ENCODE peak calls at places on chromosomes 6 and 20, in six cellular contexts. One of them, this sample, is unnamed. For H3K36me3 and H3K27me3, the result is how much of the 10 kb centered on the place peaks cover.

GRCh38 chr6:91634791-91635190 is 1047.9 kb upstream of the MAP3K7 start:
- DNase-seq in naive thymus-derived CD4-positive, alpha-beta T cell: no peak
- DNase-seq in breast epithelium: no peak
- DNase-seq in tibial artery: no peak
- DNase-seq in NT2/D1: no peak
- DNase-seq in Panc1: no peak
- DNase-seq in this sample: no peak

GRCh38 chr6:114648847-114649246 is 306.0 kb upstream of the HS3ST5 start:
- DNase-seq in naive thymus-derived CD4-positive, alpha-beta T cell: no peak
- DNase-seq in breast epithelium: no peak
- DNase-seq in tibial artery: no peak
- DNase-seq in NT2/D1: no peak
- DNase-seq in Panc1: no peak
- DNase-seq in this sample: no peak

GRCh38 chr20:59153832-59154231 is 9.8 kb upstream of the ZNF831 start:
- DNase-seq in naive thymus-derived CD4-positive, alpha-beta T cell: no peak
- DNase-seq in breast epithelium: no peak
- DNase-seq in tibial artery: no peak
- DNase-seq in NT2/D1: no peak
- DNase-seq in Panc1: no peak
- DNase-seq in this sample: no peak

GRCh38 chr6:148819852-148820251 is 73.0 kb downstream of the UST start:
- DNase-seq in naive thymus-derived CD4-positive, alpha-beta T cell: no peak
- DNase-seq in breast epithelium: no peak
- DNase-seq in tibial artery: no peak
- DNase-seq in NT2/D1: no peak
- DNase-seq in Panc1: no peak
- DNase-seq in this sample: no peak

GRCh38 chr6:43630980-43631619 is 2.0 kb upstream of the GTPBP2 start:
- DNase-seq in naive thymus-derived CD4-positive, alpha-beta T cell: no peak
- DNase-seq in breast epithelium: no peak
- DNase-seq in tibial artery: no peak
- DNase-seq in NT2/D1: no peak
- DNase-seq in Panc1: no peak
- DNase-seq in this sample: no peak

GRCh38 chr6:37503486-37503980 is 3.8 kb upstream of the CCDC167 start:
- DNase-seq in naive thymus-derived CD4-positive, alpha-beta T cell: peak
- DNase-seq in breast epithelium: no peak
- DNase-seq in tibial artery: no peak
- DNase-seq in NT2/D1: no peak
- DNase-seq in Panc1: no peak
- DNase-seq in this sample: no peak

GRCh38 chr20:23536601-23537000 is 31.7 kb downstream of the CST9L start:
- DNase-seq in naive thymus-derived CD4-positive, alpha-beta T cell: no peak
- DNase-seq in breast epithelium: no peak
- DNase-seq in tibial artery: no peak
- DNase-seq in NT2/D1: no peak
- DNase-seq in Panc1: no peak
- DNase-seq in this sample: no peak

GRCh38 chr6:115360602-115361325 is 699.9 kb downstream of the FRK start:
- DNase-seq in naive thymus-derived CD4-positive, alpha-beta T cell: no peak
- DNase-seq in breast epithelium: no peak
- DNase-seq in tibial artery: no peak
- DNase-seq in NT2/D1: no peak
- DNase-seq in Panc1: no peak
- DNase-seq in this sample: no peak

GRCh38 chr6:23503173-23503572 is 622.8 kb upstream of the NRSN1 start:
- DNase-seq in naive thymus-derived CD4-positive, alpha-beta T cell: no peak
- DNase-seq in breast epithelium: no peak
- DNase-seq in tibial artery: no peak
- DNase-seq in NT2/D1: no peak
- DNase-seq in Panc1: no peak
- DNase-seq in this sample: no peak

GRCh38 chr6:43405354-43405753 is 22.0 kb upstream of the ABCC10 start:
- DNase-seq in naive thymus-derived CD4-positive, alpha-beta T cell: no peak
- DNase-seq in breast epithelium: no peak
- DNase-seq in tibial artery: no peak
- DNase-seq in NT2/D1: no peak
- DNase-seq in Panc1: no peak
- DNase-seq in this sample: no peak

GRCh38 chr6:8131265-8131897 is 29.0 kb upstream of the EEF1E1 start:
- DNase-seq in naive thymus-derived CD4-positive, alpha-beta T cell: peak
- DNase-seq in breast epithelium: no peak
- DNase-seq in tibial artery: no peak
- DNase-seq in NT2/D1: peak
- DNase-seq in Panc1: no peak
- DNase-seq in this sample: no peak

GRCh38 chr6:84177253-84177652 is 50.2 kb downstream of the CEP162 start:
- DNase-seq in naive thymus-derived CD4-positive, alpha-beta T cell: no peak
- DNase-seq in breast epithelium: no peak
- DNase-seq in tibial artery: no peak
- DNase-seq in NT2/D1: no peak
- DNase-seq in Panc1: no peak
- DNase-seq in this sample: no peak

GRCh38 chr20:54025166-54025835 is 45.1 kb downstream of the BCAS1 start:
- DNase-seq in naive thymus-derived CD4-positive, alpha-beta T cell: no peak
- DNase-seq in breast epithelium: no peak
- DNase-seq in tibial artery: no peak
- DNase-seq in NT2/D1: peak
- DNase-seq in Panc1: no peak
- DNase-seq in this sample: no peak

GRCh38 chr20:61724376-61724775 is 341.3 kb downstream of the TAF4 start:
- DNase-seq in naive thymus-derived CD4-positive, alpha-beta T cell: no peak
- DNase-seq in breast epithelium: no peak
- DNase-seq in tibial artery: no peak
- DNase-seq in NT2/D1: peak
- DNase-seq in Panc1: no peak
- DNase-seq in this sample: no peak

GRCh38 chr6:168574699-168575195 is 133.8 kb downstream of the SMOC2 start:
- DNase-seq in naive thymus-derived CD4-positive, alpha-beta T cell: no peak
- DNase-seq in breast epithelium: peak
- DNase-seq in tibial artery: peak
- DNase-seq in NT2/D1: peak
- DNase-seq in Panc1: no peak
- DNase-seq in this sample: peak

GRCh38 chr20:56465997-56466396 is 2.4 kb upstream of the RTF2 start:
- DNase-seq in naive thymus-derived CD4-positive, alpha-beta T cell: no peak
- DNase-seq in breast epithelium: no peak
- DNase-seq in tibial artery: no peak
- DNase-seq in NT2/D1: no peak
- DNase-seq in Panc1: no peak
- DNase-seq in this sample: no peak

GRCh38 chr20:53668981-53669380 is 75.3 kb upstream of the ZNF217 start:
- DNase-seq in naive thymus-derived CD4-positive, alpha-beta T cell: no peak
- DNase-seq in breast epithelium: no peak
- DNase-seq in tibial artery: no peak
- DNase-seq in NT2/D1: no peak
- DNase-seq in Panc1: no peak
- DNase-seq in this sample: no peak

GRCh38 chr6:44800171-44800671 is 412.7 kb downstream of the CDC5L start:
- DNase-seq in naive thymus-derived CD4-positive, alpha-beta T cell: no peak
- DNase-seq in breast epithelium: peak
- DNase-seq in tibial artery: no peak
- DNase-seq in NT2/D1: no peak
- DNase-seq in Panc1: no peak
- DNase-seq in this sample: no peak

GRCh38 chr20:37389241-37389747 is 43.4 kb downstream of the SRC start:
- DNase-seq in naive thymus-derived CD4-positive, alpha-beta T cell: no peak
- DNase-seq in breast epithelium: no peak
- DNase-seq in tibial artery: peak
- DNase-seq in NT2/D1: no peak
- DNase-seq in Panc1: no peak
- DNase-seq in this sample: no peak
- H3K36me3 ChIP-seq in naive thymus-derived CD4-positive, alpha-beta T cell: under half
- H3K36me3 ChIP-seq in breast epithelium: under half
- H3K36me3 ChIP-seq in tibial artery: half or more
- H3K36me3 ChIP-seq in NT2/D1: half or more
- H3K36me3 ChIP-seq in Panc1: under half
- H3K36me3 ChIP-seq in this sample: under half

GRCh38 chr6:10421508-10422281 is 6.8 kb upstream of the TFAP2A start:
- DNase-seq in naive thymus-derived CD4-positive, alpha-beta T cell: no peak
- DNase-seq in breast epithelium: no peak
- DNase-seq in tibial artery: no peak
- DNase-seq in NT2/D1: no peak
- DNase-seq in Panc1: no peak
- DNase-seq in this sample: no peak

GRCh38 chr6:10425973-10426780 is 11.3 kb upstream of the TFAP2A start:
- DNase-seq in naive thymus-derived CD4-positive, alpha-beta T cell: no peak
- DNase-seq in breast epithelium: no peak
- DNase-seq in tibial artery: no peak
- DNase-seq in NT2/D1: no peak
- DNase-seq in Panc1: no peak
- DNase-seq in this sample: no peak

GRCh38 chr6:10422282-10423034 is 7.6 kb upstream of the TFAP2A start:
- DNase-seq in naive thymus-derived CD4-positive, alpha-beta T cell: no peak
- DNase-seq in breast epithelium: no peak
- DNase-seq in tibial artery: no peak
- DNase-seq in NT2/D1: no peak
- DNase-seq in Panc1: no peak
- DNase-seq in this sample: no peak

GRCh38 chr6:10425177-10425972 is 10.5 kb upstream of the TFAP2A start:
- DNase-seq in naive thymus-derived CD4-positive, alpha-beta T cell: no peak
- DNase-seq in breast epithelium: no peak
- DNase-seq in tibial artery: no peak
- DNase-seq in NT2/D1: no peak
- DNase-seq in Panc1: no peak
- DNase-seq in this sample: no peak

DNA sequence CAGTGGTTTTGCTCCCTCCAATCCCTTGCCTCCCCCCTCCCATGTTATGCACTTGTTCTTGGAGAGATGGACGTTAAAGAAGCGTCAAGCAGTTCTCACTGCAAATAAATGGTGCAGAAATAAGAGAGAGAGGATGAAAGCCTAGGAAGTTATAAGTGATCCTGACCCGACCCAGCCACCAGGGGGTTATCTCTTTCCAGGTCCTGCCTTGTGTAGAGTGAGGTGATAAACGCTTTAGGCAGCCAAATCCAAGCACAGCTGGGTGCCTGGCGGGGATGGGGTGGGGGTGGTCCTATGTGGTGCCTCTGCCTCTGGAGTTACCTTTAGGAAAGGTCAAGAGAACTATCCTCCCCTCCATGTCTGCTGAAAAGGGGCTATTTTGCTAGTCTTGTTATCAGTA is 9.1 kb upstream of the TFAP2A start:
- DNase-seq in naive thymus-derived CD4-positive, alpha-beta T cell: no peak
- DNase-seq in breast epithelium: no peak
- DNase-seq in tibial artery: no peak
- DNase-seq in NT2/D1: no peak
- DNase-seq in Panc1: no peak
- DNase-seq in this sample: no peak
- H3K27me3 ChIP-seq in naive thymus-derived CD4-positive, alpha-beta T cell: under half
- H3K27me3 ChIP-seq in breast epithelium: under half
- H3K27me3 ChIP-seq in tibial artery: half or more
- H3K27me3 ChIP-seq in NT2/D1: half or more
- H3K27me3 ChIP-seq in Panc1: under half
- H3K27me3 ChIP-seq in this sample: under half

DNA sequence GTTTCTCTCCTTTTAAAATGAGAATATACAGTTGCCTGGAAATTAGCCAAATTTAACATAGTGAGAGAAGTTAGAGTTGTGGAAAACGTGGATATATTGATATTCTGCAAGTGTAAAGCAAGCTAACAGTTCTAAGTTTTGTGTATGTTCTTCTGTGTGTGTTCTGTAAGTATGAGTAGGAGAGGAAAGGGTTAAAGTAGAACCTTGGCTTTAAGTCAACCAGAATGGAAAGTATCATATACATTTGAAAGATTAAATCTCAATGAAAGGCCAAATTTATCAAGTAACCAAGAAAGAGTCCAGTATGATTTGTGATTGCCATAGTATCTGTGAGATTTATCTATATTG is 30.0 kb upstream of the BAG2 start:
- DNase-seq in naive thymus-derived CD4-positive, alpha-beta T cell: no peak
- DNase-seq in breast epithelium: no peak
- DNase-seq in tibial artery: no peak
- DNase-seq in NT2/D1: no peak
- DNase-seq in Panc1: no peak
- DNase-seq in this sample: no peak
- H3K36me3 ChIP-seq in naive thymus-derived CD4-positive, alpha-beta T cell: under half
- H3K36me3 ChIP-seq in breast epithelium: under half
- H3K36me3 ChIP-seq in tibial artery: under half
- H3K36me3 ChIP-seq in NT2/D1: under half
- H3K36me3 ChIP-seq in Panc1: under half
- H3K36me3 ChIP-seq in this sample: under half

DNA sequence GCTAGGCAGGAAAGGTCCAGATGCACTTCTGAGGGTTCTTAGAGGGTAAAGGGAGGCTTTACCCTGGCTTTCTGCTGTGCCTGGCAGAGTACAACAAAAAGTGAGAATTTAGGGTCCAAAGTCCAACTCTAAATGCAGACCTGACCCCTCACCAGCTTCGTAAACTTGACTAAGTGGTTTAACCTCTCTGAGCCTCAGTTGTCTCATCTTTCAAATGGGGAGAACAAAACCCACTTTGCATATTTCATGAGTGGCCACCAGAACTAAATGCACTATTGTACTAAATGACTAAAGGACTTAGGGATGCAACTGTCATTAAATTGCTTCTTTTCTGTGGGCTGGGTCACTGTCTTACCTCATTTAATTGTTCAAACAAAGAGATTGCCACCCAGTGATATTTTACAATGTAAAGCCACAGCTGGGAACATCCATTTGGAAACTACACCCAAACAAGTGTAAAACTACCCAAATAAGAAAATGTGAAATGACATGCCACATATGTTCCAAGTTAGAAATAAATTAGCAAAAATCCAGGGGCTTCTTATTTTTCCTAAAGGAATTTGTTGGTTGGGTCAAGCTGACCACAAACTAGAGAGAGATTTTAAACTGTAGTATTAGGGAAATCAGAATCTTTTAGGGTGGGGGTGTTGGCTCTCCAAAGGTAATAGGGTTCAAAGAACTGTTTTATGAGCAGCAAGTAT is 48.3 kb upstream of the RIN2 start:
- DNase-seq in naive thymus-derived CD4-positive, alpha-beta T cell: no peak
- DNase-seq in breast epithelium: no peak
- DNase-seq in tibial artery: no peak
- DNase-seq in NT2/D1: no peak
- DNase-seq in Panc1: no peak
- DNase-seq in this sample: no peak
- H3K27me3 ChIP-seq in naive thymus-derived CD4-positive, alpha-beta T cell: under half
- H3K27me3 ChIP-seq in breast epithelium: under half
- H3K27me3 ChIP-seq in tibial artery: under half
- H3K27me3 ChIP-seq in NT2/D1: under half
- H3K27me3 ChIP-seq in Panc1: under half
- H3K27me3 ChIP-seq in this sample: under half

GRCh38 chr20:51757226-51757625 is 11.0 kb downstream of the ATP9A start:
- DNase-seq in naive thymus-derived CD4-positive, alpha-beta T cell: no peak
- DNase-seq in breast epithelium: no peak
- DNase-seq in tibial artery: no peak
- DNase-seq in NT2/D1: no peak
- DNase-seq in Panc1: no peak
- DNase-seq in this sample: no peak
- H3K36me3 ChIP-seq in naive thymus-derived CD4-positive, alpha-beta T cell: under half
- H3K36me3 ChIP-seq in breast epithelium: under half
- H3K36me3 ChIP-seq in tibial artery: under half
- H3K36me3 ChIP-seq in NT2/D1: under half
- H3K36me3 ChIP-seq in Panc1: under half
- H3K36me3 ChIP-seq in this sample: under half